ENCODE peak calls at places on chromosomes 13 and 19, in four cellular contexts. K is lower leg skin, C is AG09319, Z is astrocyte of the spinal cord. P is an unnamed sample.

GRCh38 chr19:55537741-55538111 is 793 bp upstream of the SBK2 start:
- DNase-seq in C (no peak), Z (no peak), K (no peak), P (no peak)

GRCh38 chr19:23999821-24000610 is 85.3 kb downstream of the ZNF726 start:
- DNase-seq in C (no peak), K (no peak), Z (no peak), P (no peak)

GRCh38 chr19:51103811-51104470 is 4.3 kb downstream of the CTU1 start:
- DNase-seq in Z (no peak), K (no peak), C (no peak), P (no peak)

GRCh38 chr19:17688853-17689595 is 870 bp upstream of the UNC13A start:
- DNase-seq in K (no peak), C (no peak), Z (no peak), P (no peak)

GRCh38 chr19:54390942-54391577 is 24.2 kb upstream of the TTYH1 start:
- DNase-seq in Z (peak), K (no peak), C (peak), P (no peak)

GRCh38 chr13:47287291-47287751 is 390.5 kb upstream of the HTR2A start:
- DNase-seq in K (no peak), C (no peak), Z (peak), P (no peak)

GRCh38 chr19:18419195-18419698 is at the start of gene SSBP4:
- DNase-seq in C (no peak), K (no peak), Z (peak), P (peak)

GRCh38 chr19:12668937-12669271 is 2.3 kb downstream of the WDR83 start:
- DNase-seq in C (peak), K (peak), Z (peak), P (no peak)

GRCh38 chr19:33508941-33509614 is 12.5 kb downstream of the PEPD start:
- DNase-seq in Z (no peak), K (no peak), C (no peak), P (no peak)

GRCh38 chr13:43831088-43831487 is 44.3 kb upstream of the ENOX1 start:
- DNase-seq in Z (peak), C (no peak), K (no peak), P (no peak)

GRCh38 chr13:19090495-19090894 is 91.1 kb downstream of the TUBA3C start:
- DNase-seq in K (no peak), C (no peak), Z (no peak), P (no peak)

GRCh38 chr19:19642506-19643157 is 825 bp downstream of the GMIP start:
- DNase-seq in Z (no peak), K (no peak), C (no peak), P (no peak)

GRCh38 chr13:36766295-36766694 is 52.7 kb upstream of the RFXAP start:
- DNase-seq in Z (peak), C (no peak), K (no peak), P (no peak)

GRCh38 chr19:33430674-33431277 is 57.3 kb downstream of the CEBPG start:
- DNase-seq in K (peak), Z (peak), C (peak), P (peak)

GRCh38 chr13:112762690-112763080 is 72.8 kb downstream of the ATP11A start:
- DNase-seq in Z (no peak), C (no peak), K (no peak), P (no peak)

GRCh38 chr13:37127706-37128241 is 22.3 kb upstream of the CSNK1A1L start:
- DNase-seq in C (peak), Z (peak), K (no peak), P (no peak)

GRCh38 chr13:38803566-38803965 is 116.7 kb downstream of the FREM2 start:
- DNase-seq in Z (no peak), K (no peak), C (no peak), P (no peak)

GRCh38 chr13:20035130-20035529 is 76.6 kb downstream of the ZMYM2 start:
- DNase-seq in K (no peak), C (no peak), Z (no peak), P (no peak)

GRCh38 chr13:61891420-61891819 is 475.8 kb upstream of the PCDH20 start:
- DNase-seq in C (no peak), K (no peak), Z (no peak), P (no peak)

GRCh38 chr19:49894879-49895565 is 1.7 kb downstream of the IL4I1 start:
- DNase-seq in Z (no peak), C (no peak), K (no peak), P (no peak)

GRCh38 chr19:41703602-41704293 is 4.7 kb upstream of the CEACAM5 start:
- DNase-seq in C (no peak), Z (no peak), K (peak), P (no peak)

GRCh38 chr13:73317140-73317539 is 258.3 kb downstream of the KLF5 start:
- DNase-seq in K (no peak), C (no peak), Z (no peak), P (no peak)

GRCh38 chr13:33452873-33453558 is 167.5 kb upstream of the STARD13 start:
- DNase-seq in C (no peak), Z (no peak), K (no peak), P (no peak)

GRCh38 chr19:37654525-37654832 is 786 bp downstream of the ZFP30 start:
- DNase-seq in K (no peak), C (no peak), Z (peak), P (no peak)

GRCh38 chr13:100636441-100636840 is 38.2 kb downstream of the TMTC4 start:
- DNase-seq in Z (no peak), K (no peak), C (no peak), P (no peak)

GRCh38 chr19:45771331-45771933 is 2.4 kb upstream of the SIX5 start:
- DNase-seq in C (no peak), Z (no peak), K (no peak), P (no peak)
- TF ChIP-seq CTCF in C (no peak), Z (no peak), K (no peak), P (no peak)

GRCh38 chr13:49791214-49791752 is 1.2 kb downstream of the KPNA3 start:
- DNase-seq in Z (peak), K (no peak), C (no peak), P (no peak)
- TF ChIP-seq CTCF in Z (peak), K (no peak), C (peak), P (peak)

GRCh38 chr13:30798776-30799625 is 63.7 kb downstream of the ALOX5AP start:
- DNase-seq in K (peak), Z (peak), C (no peak), P (no peak)

GRCh38 chr13:30800107-30800506 is 64.8 kb downstream of the ALOX5AP start:
- DNase-seq in C (no peak), Z (no peak), K (no peak), P (no peak)

GRCh38 chr13:30796833-30797601 is 61.7 kb downstream of the ALOX5AP start:
- DNase-seq in C (no peak), K (peak), Z (peak), P (no peak)

GRCh38 chr13:30797847-30798246 is 62.5 kb downstream of the ALOX5AP start:
- DNase-seq in K (peak), Z (no peak), C (no peak), P (peak)

GRCh38 chr13:30796132-30796832 is 60.9 kb downstream of the ALOX5AP start:
- DNase-seq in C (peak), Z (peak), K (peak), P (no peak)
- TF ChIP-seq CTCF in C (no peak), Z (no peak), K (no peak), P (peak)

DNA sequence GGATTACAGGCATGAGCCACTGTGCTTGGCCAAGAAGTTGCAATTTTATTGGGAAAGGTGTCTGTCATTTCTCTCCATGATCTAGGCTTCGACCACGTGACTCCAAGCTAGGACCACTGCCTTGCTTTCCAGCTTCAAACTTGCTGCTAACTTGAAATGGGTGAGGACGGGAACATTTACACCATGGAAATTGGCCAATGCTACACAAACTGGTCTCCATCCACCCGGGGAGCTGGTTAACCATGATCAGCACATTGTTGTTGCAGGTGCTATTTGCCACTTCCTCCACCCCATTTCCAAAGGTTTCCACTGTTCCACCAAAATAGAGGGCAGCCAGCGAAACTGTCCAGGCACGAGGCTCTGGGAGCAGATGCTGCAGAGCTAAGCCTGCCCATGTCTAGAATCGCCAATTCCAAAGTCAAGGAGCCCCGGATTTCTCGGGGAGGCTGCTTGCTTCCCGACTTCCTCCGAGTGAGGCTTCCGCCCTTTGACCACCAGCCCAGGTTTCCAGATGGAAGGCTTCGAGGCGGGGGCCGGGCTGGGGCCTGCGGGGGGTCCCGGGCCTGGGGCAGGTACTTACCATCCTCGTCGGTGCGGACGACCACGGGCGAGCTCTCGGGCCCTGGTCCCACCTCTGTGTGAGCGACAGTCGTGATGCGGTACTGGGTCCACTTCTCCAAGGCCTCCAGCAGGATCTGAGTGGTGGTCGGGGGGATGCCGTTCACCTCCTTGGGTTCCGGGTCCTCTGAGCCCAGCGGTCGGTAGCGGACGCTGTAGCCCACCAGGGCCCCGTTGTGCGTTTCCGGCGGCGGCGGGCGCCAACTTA is 109.7 kb downstream of the PTPRS start:
- DNase-seq in Z (no peak), K (no peak), C (no peak), P (no peak)
- TF ChIP-seq CTCF in Z (no peak), K (no peak), C (no peak), P (no peak)

GRCh38 chr19:10332158-10332964 is 968 bp downstream of the RAVER1 start:
- DNase-seq in Z (no peak), K (no peak), C (no peak), P (no peak)
- TF ChIP-seq CTCF in Z (no peak), K (no peak), C (peak), P (peak)

DNA sequence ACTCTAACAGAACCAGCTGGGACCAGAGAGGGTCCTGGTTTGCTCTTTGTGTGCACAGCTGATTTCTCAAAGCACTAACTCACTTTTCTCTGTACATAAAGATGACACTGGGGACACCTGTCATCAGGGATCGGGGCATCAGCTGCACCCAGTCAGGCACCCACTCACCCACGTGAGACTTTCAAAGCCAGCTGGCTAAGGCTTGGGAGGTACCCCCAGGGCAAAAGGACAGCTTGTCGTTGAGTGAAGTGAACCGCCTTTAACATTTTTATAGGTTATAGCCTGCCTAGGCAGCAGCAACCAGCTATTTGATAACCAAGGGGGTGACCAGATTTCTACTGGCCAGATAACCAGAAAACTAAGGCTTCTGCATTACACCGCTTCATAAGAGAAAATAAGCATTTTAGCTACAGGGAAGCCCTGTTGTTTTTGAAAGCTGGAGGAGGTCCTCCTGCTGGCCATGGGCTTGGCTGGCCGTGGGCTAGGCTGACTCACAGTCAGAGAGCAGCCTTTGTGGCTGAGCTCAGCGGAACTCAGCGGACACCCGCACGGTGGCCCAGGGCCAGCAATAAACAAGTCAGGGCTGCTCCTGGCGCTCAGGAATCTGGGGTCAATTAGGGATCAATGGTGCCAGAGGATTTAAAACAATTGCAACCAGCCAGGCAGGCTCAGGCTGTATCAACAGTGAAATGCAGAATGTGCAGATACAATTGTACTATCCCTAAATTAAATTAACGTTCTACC is 57.1 kb downstream of the ALOX5AP start:
- DNase-seq in Z (peak), C (peak), K (peak), P (no peak)
- TF ChIP-seq CTCF in Z (peak), C (peak), K (no peak), P (peak)

GRCh38 chr19:7349231-7349591 is 474 bp downstream of the ARHGEF18 start:
- DNase-seq in K (no peak), Z (no peak), C (no peak), P (no peak)

GRCh38 chr19:7348587-7349230 is at the start of gene ARHGEF18:
- DNase-seq in K (no peak), Z (no peak), C (no peak), P (no peak)

GRCh38 chr19:7351861-7352260 is 3.1 kb downstream of the ARHGEF18 start:
- DNase-seq in C (no peak), Z (no peak), K (no peak), P (no peak)

GRCh38 chr19:7346488-7346971 is 2.2 kb upstream of the ARHGEF18 start:
- DNase-seq in C (no peak), Z (no peak), K (no peak), P (no peak)

GRCh38 chr19:7349961-7350711 is 1.4 kb downstream of the ARHGEF18 start:
- DNase-seq in Z (no peak), K (no peak), C (no peak), P (no peak)
- TF ChIP-seq CTCF in Z (no peak), K (no peak), C (no peak), P (no peak)

DNA sequence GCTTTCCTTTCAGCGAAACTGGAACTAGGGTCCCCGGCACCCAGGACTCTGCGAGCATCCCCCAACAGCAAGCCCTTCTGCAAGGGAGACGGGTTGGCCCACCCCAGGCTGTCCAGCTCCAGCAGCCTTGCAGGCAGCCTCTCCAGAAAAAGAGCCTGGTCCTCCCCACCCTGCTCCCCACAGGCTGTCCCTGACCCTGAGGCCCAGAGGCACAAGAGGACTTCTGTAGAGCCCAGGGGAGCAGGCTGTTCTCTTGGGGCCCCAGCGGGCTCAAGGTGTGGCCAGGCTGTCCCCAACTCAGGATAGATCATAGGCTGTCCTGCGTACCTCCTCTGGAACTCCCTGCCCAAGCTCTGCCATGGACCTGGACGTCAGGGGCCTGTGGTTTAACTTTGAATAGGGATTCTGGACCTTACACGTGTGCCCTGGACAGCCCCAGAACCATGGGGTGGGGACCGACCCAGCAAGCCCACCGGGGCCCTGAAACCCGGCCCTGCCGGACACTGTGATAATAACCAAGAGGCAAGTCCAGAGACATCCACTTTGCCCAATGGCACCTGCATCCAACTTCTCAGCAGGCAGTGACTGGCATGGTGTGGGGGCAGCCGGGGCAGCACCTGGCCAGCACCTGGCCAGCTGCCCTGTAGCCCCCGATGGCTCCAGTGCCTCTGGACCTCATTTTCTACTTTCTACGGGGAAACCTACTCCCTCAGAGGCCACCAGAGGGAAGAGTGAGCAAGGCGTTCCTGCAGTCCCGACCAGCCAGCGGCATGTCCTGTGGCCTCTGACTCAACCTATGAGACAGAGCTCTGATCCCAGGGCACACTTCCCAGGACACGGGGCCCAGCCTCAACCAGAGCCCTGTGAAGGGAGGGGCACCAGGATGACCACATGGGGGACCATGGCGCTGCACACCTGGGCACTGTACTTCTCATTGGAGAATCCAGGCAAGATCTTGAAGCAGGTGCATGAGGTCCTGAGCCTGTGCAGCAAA is 50.9 kb upstream of the TPM4 start:
- DNase-seq in Z (peak), C (peak), K (no peak), P (peak)
- TF ChIP-seq CTCF in Z (peak), C (peak), K (no peak), P (peak)

DNA sequence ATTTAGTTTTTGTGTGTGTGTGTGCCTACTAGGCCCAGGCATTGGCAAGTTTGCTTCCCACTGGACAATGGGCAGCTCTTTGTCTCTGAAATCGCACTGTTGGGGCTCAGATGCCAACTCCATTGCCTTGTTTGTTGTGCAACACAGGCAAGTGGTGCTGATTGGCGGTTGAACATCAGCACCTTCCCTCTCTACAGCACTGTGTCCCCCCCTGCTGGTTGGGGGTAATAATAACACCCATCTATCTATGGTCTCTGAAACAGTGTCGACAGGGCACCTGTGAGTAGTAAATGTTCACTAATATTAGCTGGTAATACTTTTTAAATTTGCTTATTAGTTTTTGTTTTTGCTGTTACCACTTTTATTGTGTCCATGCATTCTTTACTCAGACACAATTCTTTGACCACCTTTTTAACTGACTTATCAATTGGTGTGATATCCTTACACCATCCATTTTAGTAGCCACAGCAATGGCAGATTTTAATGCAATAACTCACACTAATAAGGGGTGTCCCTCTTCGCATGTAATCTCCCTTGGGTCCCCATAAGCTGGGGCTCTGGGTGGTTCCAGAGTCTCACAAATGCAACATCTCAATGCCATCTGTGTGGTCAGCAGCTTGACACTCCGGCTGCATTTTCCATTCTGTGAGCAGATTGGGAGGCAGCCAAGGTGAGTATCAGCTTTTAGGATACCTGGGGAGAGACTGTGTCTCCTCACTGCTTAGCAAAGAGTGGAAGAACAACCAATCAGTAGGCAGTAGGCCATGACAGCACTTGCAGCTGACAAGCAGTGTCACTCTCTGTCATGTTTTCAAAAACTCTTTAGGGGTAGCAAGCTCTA is 47.7 kb upstream of the UQCRFS1 start:
- DNase-seq in Z (no peak), K (peak), C (no peak), P (no peak)
- TF ChIP-seq CTCF in Z (peak), K (no peak), C (peak), P (peak)

P was measured in chondrocyte.